ENCODE peak calls at places on chromosomes 16 and 17, in eight cellular contexts. L is GDM1, N is RPMI7951, F is thoracic aorta, E is NCI-H2107, M is mesenchymal stem cell, C is GM03348, T is body of pancreas. U is an unnamed sample.

GRCh38 chr16:30927789-30928378 is 4.5 kb downstream of the FBXL19 start:
- DNase-seq in N (peak; percentile 25), L (no peak), F (no peak), T (peak; percentile 49), E (peak; percentile 37), M (peak; percentile 22), C (no peak), U (peak; percentile 56)

GRCh38 chr17:13544292-13544691 is 57.4 kb downstream of the HS3ST3A1 start:
- DNase-seq in L (no peak), M (peak; percentile 72), F (no peak), T (no peak), E (no peak), N (peak; percentile 95), C (peak; percentile 82), U (peak; percentile 99)

GRCh38 chr16:1825864-1826690 is 548 bp downstream of the HAGH start:
- DNase-seq in E (no peak), T (peak; percentile 65), L (peak; percentile 67), N (no peak), F (no peak), M (peak; percentile 55), C (peak; percentile 61), U (peak; percentile 4)

GRCh38 chr16:68064791-68065365 is 20.3 kb upstream of the NFATC3 start:
- DNase-seq in N (peak; percentile 55), L (peak; percentile 28), M (peak; percentile 72), E (peak; percentile 40), T (peak; percentile 68), F (no peak), C (peak; percentile 74), U (peak; percentile 55)

GRCh38 chr17:4142107-4142900 is 526 bp downstream of the ZZEF1 start:
- DNase-seq in L (no peak), C (peak; percentile 63), M (peak; percentile 56), N (peak; percentile 15), F (no peak), T (peak; percentile 56), E (no peak), U (no peak)

GRCh38 chr16:28090646-28091377 is 27.3 kb upstream of the GSG1L start:
- DNase-seq in F (no peak), N (peak; percentile 20), L (no peak), C (peak; percentile 40), T (no peak), M (peak; percentile 40), E (no peak), U (peak; percentile 66)

GRCh38 chr17:58189436-58190146 is 2.9 kb upstream of the EPX start:
- DNase-seq in N (peak; percentile 90), T (no peak), F (no peak), M (peak; percentile 45), E (no peak), L (no peak), C (peak; percentile 91), U (peak; percentile 95)

GRCh38 chr17:2853722-2854580 is 57.7 kb downstream of the RAP1GAP2 start:
- DNase-seq in C (peak; percentile 42), E (no peak), M (peak; percentile 6), T (peak; percentile 67), L (no peak), F (no peak), N (no peak), U (no peak)

GRCh38 chr16:50160495-50161164 is 7.5 kb downstream of the TENT4B start:
- DNase-seq in C (peak; percentile 73), L (no peak), F (no peak), M (no peak), T (no peak), N (no peak), E (no peak), U (no peak)

GRCh38 chr16:50182441-50182840 is 29.3 kb downstream of the TENT4B start:
- DNase-seq in M (no peak), N (no peak), F (no peak), E (no peak), C (no peak), T (no peak), L (no peak), U (no peak)